ENCODE peak calls at places on chromosomes 16 and 17, in ten cellular contexts. R is GM12878, D is A549, Z is HCT116, E is spleen, F is NB4, U is gastrocnemius medialis, H is ovary, Q is esophagus squamous epithelium, G is body of pancreas. N is an unnamed sample.

GRCh38 chr17:67212716-67213417 is 32.1 kb downstream of the HELZ start:
- DNase-seq in R (no peak), D (no peak), Z (no peak), E (no peak), F (peak), U (no peak), H (no peak), Q (no peak), G (no peak), N (no peak)

GRCh38 chr16:67241008-67241900 is 6.0 kb downstream of the FHOD1 start:
- DNase-seq in R (no peak), D (peak), Z (no peak), E (peak), F (no peak), U (peak), H (no peak), Q (no peak), G (peak), N (peak)

GRCh38 chr16:88346680-88347505 is 35.9 kb upstream of the ZNF469 start:
- DNase-seq in R (no peak), D (no peak), Z (no peak), E (peak), F (no peak), U (no peak), H (no peak), Q (no peak), G (no peak), N (no peak)

GRCh38 chr16:13021996-13022395 is 120.6 kb downstream of the SHISA9 start:
- DNase-seq in R (no peak), D (no peak), Z (no peak), E (no peak), F (no peak), U (no peak), H (no peak), Q (no peak), G (no peak), N (no peak)

GRCh38 chr17:3004925-3005324 is 58.5 kb downstream of the OR1D5 start:
- DNase-seq in R (no peak), D (no peak), Z (no peak), E (no peak), F (no peak), U (no peak), H (peak), Q (no peak), G (peak), N (peak)

GRCh38 chr17:4536742-4537411 is 18.3 kb downstream of the MYBBP1A start:
- DNase-seq in R (no peak), D (no peak), Z (no peak), E (no peak), F (peak), U (no peak), H (peak), Q (no peak), G (peak), N (no peak)

GRCh38 chr17:48970224-48970623 is 1.8 kb upstream of the GIP start:
- DNase-seq in R (no peak), D (peak), Z (no peak), E (peak), F (no peak), U (no peak), H (no peak), Q (no peak), G (no peak), N (no peak)

GRCh38 chr16:79509221-79509631 is 91.3 kb downstream of the MAF start:
- DNase-seq in R (no peak), D (no peak), Z (no peak), E (no peak), F (no peak), U (peak), H (no peak), Q (no peak), G (peak), N (peak)

GRCh38 chr17:40340880-40341807 is 23.4 kb downstream of the GJD3 start:
- DNase-seq in R (no peak), D (peak), Z (peak), E (peak), F (no peak), U (peak), H (peak), Q (peak), G (peak), N (peak)
- TF ChIP-seq POLR2A in R (no peak), D (no peak), Z (no peak), E (peak), F (no peak), U (peak), H (peak), Q (peak), G (peak), N (peak)

GRCh38 chr17:79748296-79749099 is 17.8 kb downstream of the ENPP7 start:
- DNase-seq in R (no peak), D (no peak), Z (no peak), E (no peak), F (no peak), U (no peak), H (no peak), Q (no peak), G (no peak), N (no peak)
- H3K4me3 ChIP-seq in R (no peak), D (peak), Z (no peak), E (no peak), F (no peak), U (no peak), H (no peak), Q (no peak), G (no peak), N (no peak)

GRCh38 chr16:83781-84615 is 6.0 kb downstream of the MPG start:
- DNase-seq in R (no peak), D (no peak), Z (no peak), E (no peak), F (peak), U (no peak), H (no peak), Q (no peak), G (no peak), N (no peak)
- TF ChIP-seq POLR2A in R (no peak), D (no peak), Z (no peak), E (no peak), F (no peak), U (no peak), H (no peak), Q (no peak), G (no peak), N (no peak)

DNA sequence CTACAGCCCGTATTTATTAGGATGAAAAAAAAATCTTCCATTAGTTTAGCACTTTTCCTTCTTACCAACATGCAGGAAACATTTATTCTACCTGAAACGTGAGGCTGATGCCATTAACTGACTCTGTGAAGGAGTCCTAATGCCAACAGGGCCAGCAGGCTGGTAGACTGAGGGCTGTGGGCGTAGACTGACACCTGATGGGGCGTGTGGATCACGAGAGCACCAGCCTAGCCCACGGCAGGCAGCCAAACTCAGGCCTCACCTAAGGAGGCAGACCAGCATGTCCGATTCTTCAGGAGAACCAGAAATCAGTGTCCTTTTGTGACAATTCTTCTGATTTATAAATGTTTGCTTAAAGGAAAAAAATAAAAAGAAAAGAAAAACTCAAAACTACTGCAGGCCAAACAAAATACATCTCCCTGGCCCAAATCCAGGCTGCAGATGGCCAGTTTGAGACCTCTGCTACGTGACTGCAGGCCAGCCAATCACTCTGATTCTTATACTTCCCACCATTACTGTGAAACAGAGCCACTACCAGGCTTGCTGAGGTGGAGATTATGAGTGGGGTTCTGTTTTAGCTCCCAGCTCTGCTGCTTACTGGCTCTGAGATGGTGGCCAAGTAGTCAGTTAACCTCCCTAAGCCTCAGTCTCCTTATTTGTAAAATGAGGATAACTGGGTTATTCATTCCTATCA is 66.5 kb downstream of the GNAO1 start:
- DNase-seq in R (no peak), D (no peak), Z (no peak), E (no peak), F (no peak), U (no peak), H (no peak), Q (no peak), G (no peak), N (no peak)
- H3K4me3 ChIP-seq in R (no peak), D (no peak), Z (no peak), E (no peak), F (no peak), U (no peak), H (no peak), Q (no peak), G (no peak), N (no peak)

GRCh38 chr17:38351412-38352222 is at the start of gene SOCS7:
- DNase-seq in R (peak), D (peak), Z (peak), E (peak), F (peak), U (peak), H (peak), Q (peak), G (peak), N (peak)
- TF ChIP-seq POLR2A in R (peak), D (peak), Z (peak), E (no peak), F (peak), U (peak), H (peak), Q (peak), G (peak), N (peak)

N was measured in right lobe of liver.